ENCODE peak calls at places on chromosomes 6 and 20, in eight cellular contexts. K is effector memory CD4-positive, alpha-beta T cell; U is fibroblast of lung; Z is endodermal cell; W is esophagus muscularis mucosa; B is tibial nerve; H is cardiac muscle cell; O is A673. J is an unnamed sample.

GRCh38 chr6:35993150-35993549 is 31.3 kb downstream of the SLC26A8 start:
- DNase-seq in K (no peak), U (no peak), Z (no peak), W (no peak), B (no peak), H (no peak), O (no peak), J (no peak)

GRCh38 chr20:24779166-24779565 is 169.9 kb upstream of the CST7 start:
- DNase-seq in K (no peak), U (peak; percentile 14), Z (peak; percentile 35), W (no peak), B (no peak), H (no peak), O (peak; percentile 60), J (no peak)

GRCh38 chr6:139820191-139820590 is 445.7 kb upstream of the CITED2 start:
- DNase-seq in K (no peak), U (peak; percentile 86), Z (no peak), W (no peak), B (no peak), H (peak; percentile 42), O (peak; percentile 56), J (no peak)

GRCh38 chr6:52499026-52499425 is 77.8 kb downstream of the TRAM2 start:
- DNase-seq in K (no peak), U (peak; percentile 80), Z (no peak), W (no peak), B (no peak), H (no peak), O (no peak), J (no peak)

GRCh38 chr6:3737149-3737830 is 14.2 kb downstream of the PXDC1 start:
- DNase-seq in K (no peak), U (no peak), Z (no peak), W (no peak), B (no peak), H (no peak), O (no peak), J (no peak)

GRCh38 chr6:30646450-30647038 is 389 bp upstream of the C6orf136 start:
- DNase-seq in K (peak; percentile 89), U (no peak), Z (peak; percentile 73), W (no peak), B (peak; percentile 75), H (no peak), O (no peak), J (no peak)

GRCh38 chr20:40562031-40562430 is 127.0 kb downstream of the MAFB start:
- DNase-seq in K (no peak), U (peak; percentile 38), Z (peak; percentile 76), W (no peak), B (no peak), H (peak; percentile 6), O (no peak), J (no peak)

GRCh38 chr6:37928217-37928616 is 108.7 kb downstream of the ZFAND3 start:
- DNase-seq in K (no peak), U (no peak), Z (no peak), W (no peak), B (no peak), H (no peak), O (no peak), J (no peak)

GRCh38 chr6:57220083-57220703 is 1.9 kb downstream of the RAB23 start:
- DNase-seq in K (no peak), U (no peak), Z (no peak), W (no peak), B (no peak), H (no peak), O (no peak), J (no peak)

GRCh38 chr6:57222684-57223077 is 574 bp upstream of the RAB23 start:
- DNase-seq in K (no peak), U (no peak), Z (no peak), W (no peak), B (no peak), H (no peak), O (no peak), J (no peak)

GRCh38 chr6:57221191-57221935 is 744 bp downstream of the RAB23 start:
- DNase-seq in K (peak; percentile 3), U (peak; percentile 71), Z (peak; percentile 94), W (peak; percentile 92), B (peak; percentile 19), H (peak; percentile 73), O (peak; percentile 69), J (no peak)

GRCh38 chr6:57224769-57225515 is 2.8 kb upstream of the RAB23 start:
- DNase-seq in K (no peak), U (peak; percentile 69), Z (no peak), W (no peak), B (no peak), H (peak; percentile 70), O (no peak), J (no peak)

DNA sequence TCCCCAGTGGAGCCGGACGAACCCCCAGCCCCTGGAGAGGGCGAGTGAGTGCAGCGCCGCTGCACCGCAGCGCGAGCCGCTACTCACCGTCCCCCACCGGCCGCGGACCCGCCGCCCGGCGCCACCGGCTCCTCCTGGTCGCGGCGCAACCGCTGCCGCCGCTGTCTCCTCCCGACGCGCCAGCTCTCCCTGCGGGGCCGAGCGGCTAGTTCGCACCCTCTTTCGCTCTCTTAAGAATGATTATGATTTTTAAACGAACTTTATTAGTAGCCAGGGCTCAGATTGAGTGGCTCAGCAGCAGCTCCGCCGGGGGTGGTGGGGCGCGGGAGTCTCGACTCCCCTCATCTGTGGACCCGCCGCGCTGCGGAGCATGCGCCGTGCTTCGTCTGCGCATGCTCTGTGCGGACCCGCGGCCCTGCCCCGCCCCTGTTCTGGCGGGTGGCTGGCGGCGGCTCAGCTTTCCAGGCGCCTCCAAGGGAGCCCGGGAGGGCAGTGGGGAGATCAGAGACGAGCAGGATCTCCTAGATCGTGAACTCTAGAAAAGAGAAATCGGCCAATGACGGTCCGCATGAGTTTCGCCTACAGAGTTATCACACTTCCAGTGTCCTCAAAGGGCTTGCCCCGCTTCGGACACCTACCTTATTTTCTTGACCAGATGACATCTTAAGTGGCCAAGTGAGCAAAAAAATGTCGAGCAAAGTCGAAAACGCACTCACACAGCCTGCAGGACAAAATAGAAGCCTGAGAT is at the start of gene RAB23:
- DNase-seq in K (peak; percentile 69), U (peak; percentile 76), Z (peak; percentile 96), W (peak; percentile 93), B (peak; percentile 75), H (peak; percentile 91), O (peak; percentile 92), J (no peak)
- H3K4me3 ChIP-seq in K (peak within 1 kb of the TSS; percentile 94), U (peak within 1 kb of the TSS; percentile 92), Z (peak within 1 kb of the TSS; percentile 93), W (peak within 1 kb of the TSS; percentile 86), B (peak within 1 kb of the TSS; percentile 99), H (peak within 1 kb of the TSS; percentile 94), O (peak within 1 kb of the TSS; percentile 97), J (peak within 1 kb of the TSS; percentile 87)

DNA sequence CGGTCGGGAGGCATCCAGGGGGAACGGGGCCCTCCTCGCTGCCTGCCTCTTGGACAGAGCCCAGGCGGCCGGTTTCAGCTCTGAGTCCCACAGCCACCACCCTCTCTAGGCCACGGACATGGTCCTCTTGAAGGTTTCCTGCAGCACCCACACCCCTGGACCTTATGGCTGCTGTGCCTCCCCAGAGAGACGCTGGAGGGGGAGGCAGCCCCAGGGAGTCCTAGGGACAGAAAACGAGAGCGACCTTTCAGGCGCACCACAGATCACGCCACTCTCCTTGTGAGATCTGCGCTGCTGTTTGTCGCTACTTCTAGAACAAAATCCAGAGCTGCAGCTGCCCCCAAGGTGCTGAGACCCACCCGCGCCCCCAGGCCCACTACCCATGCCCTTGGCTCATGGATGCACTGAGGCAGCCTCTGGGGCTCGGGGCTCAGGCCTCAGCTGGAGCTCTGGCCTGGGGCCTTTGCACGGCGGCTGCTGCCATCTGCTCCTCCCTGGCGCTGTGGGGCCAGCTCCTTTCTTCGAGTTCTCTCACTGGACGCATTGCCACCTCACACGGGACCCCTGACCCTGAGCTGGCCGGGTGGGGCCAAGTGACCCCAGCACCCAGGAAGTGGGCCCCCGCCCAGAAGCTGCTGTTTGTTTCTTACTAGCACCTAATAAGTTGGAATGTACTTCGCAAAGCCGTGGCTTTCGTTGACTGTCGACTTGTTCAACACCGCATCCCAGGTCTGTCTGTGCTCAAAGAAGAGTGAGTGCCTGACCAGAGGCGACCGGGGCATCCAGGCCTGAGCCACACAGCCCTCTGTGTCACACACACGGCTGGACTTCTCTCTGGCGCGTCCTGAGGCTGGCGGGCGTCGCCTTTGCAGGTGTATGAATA is 113.3 kb downstream of the DLL1 start:
- DNase-seq in K (no peak), U (no peak), Z (peak; percentile 48), W (peak; percentile 90), B (no peak), H (no peak), O (no peak), J (peak; percentile 84)
- H3K27ac ChIP-seq in K (no peak overlapping the region), U (no peak overlapping the region), Z (peak overlapping the region; percentile 32), W (no peak overlapping the region), B (no peak overlapping the region), H (no peak overlapping the region), O (no peak overlapping the region), J (peak overlapping the region; percentile 80)

DNA sequence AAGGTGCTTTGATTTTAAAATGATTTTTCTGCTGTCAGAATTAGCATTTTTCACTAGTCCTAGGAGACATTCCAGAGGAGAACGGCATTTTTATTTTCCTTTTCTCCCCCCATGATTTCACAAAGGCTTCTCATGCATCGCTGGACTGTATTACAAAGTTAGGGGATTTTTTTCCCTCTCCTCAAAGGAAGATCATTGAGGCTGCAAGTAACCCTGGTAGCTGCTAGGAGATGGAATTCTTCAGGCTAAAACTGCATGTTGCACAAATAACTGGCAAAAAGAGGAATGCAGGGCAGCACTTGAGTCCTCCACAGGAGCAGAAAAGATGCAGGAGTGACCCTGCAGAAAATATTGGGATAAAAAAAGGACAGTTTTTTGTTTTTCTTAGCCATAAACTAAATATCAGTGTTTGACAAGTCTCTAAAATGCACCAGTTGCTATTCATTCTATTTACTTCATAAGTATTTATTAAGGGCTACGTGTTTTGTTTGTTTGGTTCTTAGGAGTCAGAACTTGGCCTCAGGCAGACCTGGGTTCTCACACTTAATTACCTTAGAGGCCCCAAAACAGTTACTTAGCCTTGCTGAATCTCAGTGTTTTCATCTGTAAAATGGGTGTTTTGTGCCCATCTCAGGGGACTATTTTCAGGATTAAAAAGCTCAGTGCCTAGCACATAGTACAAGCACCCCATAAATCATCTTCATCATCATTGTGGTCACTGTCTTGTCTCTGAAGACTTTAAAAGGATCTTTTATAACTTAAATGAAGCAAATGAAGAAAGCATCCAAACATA is 144.5 kb upstream of the ID4 start:
- DNase-seq in K (no peak), U (no peak), Z (no peak), W (no peak), B (no peak), H (no peak), O (no peak), J (no peak)
- H3K4me3 ChIP-seq in K (no peak overlapping the region), U (no peak overlapping the region), Z (no peak overlapping the region), W (no peak overlapping the region), B (no peak overlapping the region), H (no peak overlapping the region), O (no peak overlapping the region), J (no peak overlapping the region)

GRCh38 chr6:150145427-150145826 is 2.6 kb downstream of the PPP1R14C start:
- DNase-seq in K (no peak), U (no peak), Z (no peak), W (no peak), B (no peak), H (no peak), O (no peak), J (no peak)

GRCh38 chr6:150146436-150146835 is 3.6 kb downstream of the PPP1R14C start:
- DNase-seq in K (no peak), U (no peak), Z (no peak), W (no peak), B (no peak), H (no peak), O (no peak), J (no peak)

GRCh38 chr6:150143521-150144293 is 863 bp downstream of the PPP1R14C start:
- DNase-seq in K (no peak), U (no peak), Z (peak; percentile 42), W (no peak), B (no peak), H (no peak), O (peak; percentile 37), J (no peak)

GRCh38 chr6:150144294-150144868 is 1.5 kb downstream of the PPP1R14C start:
- DNase-seq in K (no peak), U (peak; percentile 7), Z (no peak), W (no peak), B (no peak), H (no peak), O (no peak), J (no peak)

GRCh38 chr6:150145830-150146229 is 3.0 kb downstream of the PPP1R14C start:
- DNase-seq in K (no peak), U (no peak), Z (no peak), W (no peak), B (no peak), H (no peak), O (no peak), J (no peak)
- H3K27ac ChIP-seq in K (no peak overlapping the region), U (no peak overlapping the region), Z (no peak overlapping the region), W (no peak overlapping the region), B (no peak overlapping the region), H (peak overlapping the region; percentile 92), O (no peak overlapping the region), J (no peak overlapping the region)